ENCODE peak calls at places on chromosomes 5 and 9, in seven cellular contexts. Q is Panc1; A is small intestine; I is Peyer's patch; T is tibial artery; W is CD4-positive, alpha-beta memory T cell; G is sigmoid colon. S is an unnamed sample.

GRCh38 chr5:64144429-64145215 is 21.0 kb upstream of the RNF180 start:
- DNase-seq in Q (no peak), T (no peak), A (no peak), G (no peak), W (no peak), I (no peak), S (no peak)

GRCh38 chr9:134536101-134536900 is 105.3 kb upstream of the COL5A1 start:
- DNase-seq in W (no peak), A (no peak), G (no peak), I (peak), T (no peak), Q (no peak), S (peak)

GRCh38 chr9:37436540-37436939 is 14.0 kb downstream of the GRHPR start:
- DNase-seq in W (no peak), T (no peak), I (no peak), G (no peak), Q (no peak), A (no peak), S (no peak)

GRCh38 chr9:115524467-115525059 is 406.6 kb upstream of the TNC start:
- DNase-seq in T (no peak), W (peak), I (no peak), Q (peak), G (no peak), A (peak), S (peak)

GRCh38 chr5:172107606-172108005 is 80.4 kb downstream of the STK10 start:
- DNase-seq in W (no peak), I (no peak), Q (no peak), G (no peak), T (no peak), A (no peak), S (peak)

GRCh38 chr9:72557549-72557948 is 36.1 kb downstream of the TMC1 start:
- DNase-seq in I (no peak), T (no peak), W (no peak), G (peak), A (no peak), Q (peak), S (peak)

GRCh38 chr5:91074615-91075014 is 308.5 kb downstream of the ARRDC3 start:
- DNase-seq in Q (no peak), T (no peak), G (no peak), W (no peak), A (peak), I (no peak), S (no peak)

GRCh38 chr9:114754574-114754973 is 51.3 kb downstream of the TNFSF15 start:
- DNase-seq in Q (no peak), W (no peak), I (no peak), T (no peak), G (no peak), A (no peak), S (no peak)

GRCh38 chr5:88727705-88728313 is 155.2 kb downstream of the MEF2C start:
- DNase-seq in W (peak), A (peak), G (no peak), I (no peak), Q (no peak), T (no peak), S (no peak)

GRCh38 chr9:27195191-27195590 is 86.2 kb downstream of the TEK start:
- DNase-seq in W (no peak), Q (no peak), A (no peak), G (no peak), T (no peak), I (no peak), S (no peak)

GRCh38 chr9:130713286-130713975 is 19.9 kb downstream of the EXOSC2 start:
- DNase-seq in W (peak), G (peak), Q (no peak), A (peak), T (peak), I (no peak), S (peak)

GRCh38 chr9:98551511-98552286 is 157.0 kb downstream of the GABBR2 start:
- DNase-seq in Q (no peak), A (no peak), T (no peak), G (peak), I (no peak), W (no peak), S (no peak)

GRCh38 chr9:136829412-136829811 is 12.9 kb upstream of the AJM1 start:
- DNase-seq in T (no peak), Q (no peak), A (no peak), W (no peak), I (no peak), G (no peak), S (no peak)

GRCh38 chr9:131799177-131799823 is 59.4 kb upstream of the RAPGEF1 start:
- DNase-seq in T (no peak), Q (no peak), W (peak), I (no peak), A (peak), G (no peak), S (peak)

GRCh38 chr5:154470172-154470571 is 7.9 kb downstream of the HAND1 start:
- DNase-seq in G (no peak), W (no peak), I (no peak), Q (no peak), A (no peak), T (no peak), S (no peak)
- H3K27ac ChIP-seq in G (peak), W (no peak), I (no peak), Q (no peak), A (no peak), T (no peak), S (no peak)

GRCh38 chr5:131217791-131218190 is 46.1 kb upstream of the CDC42SE2 start:
- DNase-seq in T (no peak), A (no peak), I (no peak), W (no peak), Q (no peak), G (no peak), S (no peak)
- H3K27ac ChIP-seq in T (no peak), A (no peak), I (no peak), W (no peak), Q (no peak), G (no peak), S (no peak)

GRCh38 chr9:16992138-16992537 is 121.7 kb upstream of the BNC2 start:
- DNase-seq in I (no peak), W (no peak), A (no peak), T (no peak), G (no peak), Q (no peak), S (no peak)

GRCh38 chr9:16982780-16983179 is 112.3 kb upstream of the BNC2 start:
- DNase-seq in G (no peak), A (no peak), W (no peak), I (no peak), Q (no peak), T (no peak), S (peak)

GRCh38 chr9:16985559-16986348 is 115.3 kb upstream of the BNC2 start:
- DNase-seq in I (no peak), W (no peak), G (peak), Q (no peak), T (peak), A (no peak), S (no peak)

GRCh38 chr9:16986441-16987387 is 116.2 kb upstream of the BNC2 start:
- DNase-seq in I (no peak), A (no peak), W (no peak), Q (no peak), T (no peak), G (no peak), S (no peak)
- H3K27ac ChIP-seq in I (no peak), A (no peak), W (no peak), Q (no peak), T (peak), G (peak), S (no peak)

GRCh38 chr5:154309805-154310204 is 119.3 kb downstream of the GALNT10 start:
- DNase-seq in Q (no peak), T (no peak), G (no peak), I (no peak), W (no peak), A (no peak), S (no peak)

GRCh38 chr5:154313360-154314017 is 123.0 kb downstream of the GALNT10 start:
- DNase-seq in W (no peak), A (no peak), T (no peak), Q (no peak), I (no peak), G (no peak), S (no peak)

GRCh38 chr5:154311362-154311761 is 120.8 kb downstream of the GALNT10 start:
- DNase-seq in G (no peak), A (no peak), T (no peak), W (no peak), I (no peak), Q (no peak), S (no peak)

GRCh38 chr5:154312571-154312970 is 122.0 kb downstream of the GALNT10 start:
- DNase-seq in Q (no peak), G (no peak), I (no peak), A (peak), W (no peak), T (no peak), S (no peak)

DNA sequence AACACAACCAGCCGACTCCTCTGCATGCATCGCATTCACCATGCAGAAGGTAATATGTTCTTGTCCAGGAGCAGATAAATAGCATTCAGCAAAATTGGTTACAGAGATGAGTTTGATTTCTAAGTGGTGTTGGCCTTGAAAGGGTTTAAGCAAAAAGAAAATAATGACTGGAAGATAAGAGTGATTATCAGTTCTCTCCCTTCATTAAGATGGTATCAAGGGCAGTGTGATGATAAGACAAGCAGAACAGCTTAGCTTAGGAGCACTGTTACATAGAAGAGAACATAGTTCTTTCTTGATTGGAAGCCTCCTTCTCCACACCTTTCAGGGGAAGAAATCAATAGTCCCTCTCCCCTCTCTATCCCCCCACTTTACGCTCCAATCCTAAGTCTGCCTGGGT is 121.5 kb downstream of the GALNT10 start:
- DNase-seq in G (no peak), W (no peak), A (no peak), Q (no peak), T (no peak), I (no peak), S (no peak)
- H3K27ac ChIP-seq in G (no peak), W (no peak), A (no peak), Q (no peak), T (no peak), I (no peak), S (no peak)

DNA sequence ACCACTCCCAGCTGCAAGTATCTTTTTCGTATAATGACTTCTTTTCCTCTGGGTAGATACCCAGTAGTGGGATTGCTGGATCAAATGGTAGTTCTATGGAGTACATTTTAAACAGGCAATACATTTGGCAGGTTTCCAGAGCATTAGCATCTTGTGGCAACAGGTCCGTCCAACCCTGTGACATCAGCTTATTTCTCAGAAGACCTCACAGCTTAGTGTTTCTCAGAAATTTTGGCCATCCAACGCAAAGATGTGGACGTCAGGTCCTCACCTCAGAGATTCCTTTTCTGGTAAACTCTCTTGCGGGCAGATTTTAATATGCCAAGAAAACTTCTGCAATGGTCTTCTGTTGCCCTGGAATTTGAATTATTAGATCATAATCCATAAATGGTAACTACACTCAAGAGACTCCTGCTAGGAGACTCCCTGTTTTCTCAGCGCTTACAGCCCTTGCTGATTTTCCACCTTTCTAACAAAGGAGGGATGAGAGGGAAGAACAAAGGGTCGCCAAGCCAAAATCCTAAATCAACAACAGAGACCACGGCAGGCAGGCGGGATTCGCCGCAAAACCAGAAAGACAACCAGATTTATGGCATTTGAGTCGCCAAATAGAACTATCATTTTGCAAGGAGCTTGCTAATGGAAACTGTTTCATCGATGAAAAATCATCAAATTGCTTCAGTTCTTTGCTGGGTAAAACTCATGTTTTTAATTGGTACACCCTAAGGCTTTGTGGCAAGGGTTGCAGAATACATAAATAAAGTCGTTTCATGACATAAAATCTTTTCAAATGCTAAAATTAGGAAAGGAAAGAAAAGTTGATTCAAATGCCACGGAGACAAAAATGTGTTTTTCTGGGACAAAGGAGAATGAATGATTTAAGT is 34.1 kb upstream of the PLPP1 start:
- DNase-seq in I (no peak), W (no peak), Q (no peak), A (no peak), G (no peak), T (no peak), S (no peak)
- H3K27ac ChIP-seq in I (no peak), W (no peak), Q (no peak), A (no peak), G (peak), T (peak), S (no peak)

GRCh38 chr5:179621551-179621971 is 1.9 kb downstream of the HNRNPH1 start:
- DNase-seq in G (peak), W (no peak), I (peak), T (peak), A (no peak), Q (no peak), S (no peak)
- H3K27ac ChIP-seq in G (peak), W (peak), I (peak), T (peak), A (peak), Q (peak), S (no peak)

DNA sequence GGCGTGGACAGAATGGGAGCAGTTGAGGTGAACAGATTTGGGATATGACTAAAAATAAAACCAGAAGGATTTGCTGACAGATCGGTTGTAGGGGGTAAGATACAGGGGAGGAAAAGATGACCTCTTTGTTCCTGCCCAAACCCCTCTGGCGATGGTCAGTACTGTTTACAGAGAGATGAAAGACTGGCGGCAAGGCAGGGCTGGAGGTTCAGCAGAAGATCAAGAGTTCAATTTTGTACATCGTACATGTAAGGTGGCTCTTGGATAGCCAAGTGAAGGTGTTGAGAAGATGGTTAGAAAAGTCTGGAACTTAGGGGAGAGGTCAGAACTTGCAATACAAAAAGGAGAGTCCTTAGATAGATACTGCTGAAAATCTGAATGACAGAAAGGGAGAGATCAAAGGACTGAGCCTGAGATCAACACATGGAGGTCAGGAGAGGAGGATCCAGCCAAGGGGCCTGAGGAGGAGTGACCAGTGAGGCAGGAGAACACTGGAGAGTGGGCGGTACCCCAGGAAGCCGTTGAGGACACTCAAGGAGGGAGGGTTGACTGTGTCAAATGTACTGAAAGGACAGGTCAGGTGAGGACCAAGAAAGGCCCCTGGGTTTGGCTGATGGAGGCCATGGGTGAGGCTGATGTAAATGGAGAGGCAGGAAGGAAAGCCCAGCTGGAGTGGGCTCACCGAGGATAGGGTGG is 7.1 kb downstream of the IL4 start:
- DNase-seq in W (no peak), Q (no peak), A (no peak), T (peak), G (no peak), I (no peak), S (no peak)
- H3K27ac ChIP-seq in W (no peak), Q (no peak), A (no peak), T (no peak), G (no peak), I (no peak), S (no peak)

GRCh38 chr5:79793304-79793703 is 103.7 kb downstream of the CMYA5 start:
- DNase-seq in I (no peak), T (no peak), Q (no peak), G (no peak), W (no peak), A (no peak), S (no peak)
- H3K27ac ChIP-seq in I (no peak), T (no peak), Q (no peak), G (no peak), W (no peak), A (no peak), S (no peak)

GRCh38 chr9:81819859-81820546 is 108.2 kb upstream of the SPATA31D4 start:
- DNase-seq in T (no peak), W (no peak), I (no peak), A (no peak), Q (no peak), G (no peak), S (no peak)

GRCh38 chr9:81815781-81816180 is 112.4 kb upstream of the SPATA31D4 start:
- DNase-seq in I (no peak), Q (no peak), G (no peak), W (no peak), T (no peak), A (no peak), S (no peak)

GRCh38 chr9:81814794-81815464 is 113.3 kb upstream of the SPATA31D4 start:
- DNase-seq in W (no peak), I (no peak), T (no peak), Q (no peak), G (no peak), A (peak), S (no peak)

DNA sequence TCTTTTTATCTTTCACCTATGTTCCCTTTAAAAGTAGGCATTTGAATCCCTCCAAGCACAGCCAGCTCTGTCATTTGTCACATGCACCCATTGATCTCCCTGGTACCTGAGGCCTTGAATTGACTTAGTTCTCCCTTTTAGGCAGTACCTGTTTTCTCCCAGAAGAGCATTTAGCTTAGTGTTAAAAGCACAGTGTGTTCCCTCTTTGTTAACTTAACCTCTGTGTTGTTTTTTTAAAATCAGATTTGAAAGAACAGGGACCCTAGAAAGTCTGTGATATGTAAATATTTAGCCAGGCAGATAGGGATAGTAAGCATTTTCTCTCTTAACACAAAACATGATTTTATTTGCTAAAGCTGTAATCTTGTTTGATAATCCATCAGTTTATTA is 113.8 kb upstream of the SPATA31D4 start:
- DNase-seq in A (no peak), I (no peak), Q (no peak), W (no peak), G (no peak), T (no peak), S (no peak)
- H3K27ac ChIP-seq in A (peak), I (peak), Q (no peak), W (no peak), G (no peak), T (no peak), S (no peak)

S was measured in SJCRH30.